ENCODE peak calls at places on chromosomes 13 and 19, in four cellular contexts. O is ascending aorta, B is uterus, Q is thoracic aorta. W is an unnamed sample.

GRCh38 chr19:14166448-14166847 is 30.1 kb upstream of the ASF1B start:
- DNase-seq in O (no peak), Q (no peak), B (no peak), W (no peak)

GRCh38 chr13:100051070-100051469 is 37.8 kb upstream of the PCCA start:
- DNase-seq in O (no peak), B (no peak), Q (no peak), W (no peak)

GRCh38 chr13:78152415-78152814 is 233.8 kb upstream of the EDNRB start:
- DNase-seq in Q (no peak), O (no peak), B (no peak), W (no peak)

GRCh38 chr13:48210178-48210577 is 22.8 kb upstream of the ITM2B start:
- DNase-seq in O (no peak), B (no peak), Q (no peak), W (no peak)

GRCh38 chr19:18000981-18001836 is 6.8 kb upstream of the ARRDC2 start:
- DNase-seq in Q (peak), O (peak), B (peak), W (no peak)

GRCh38 chr19:3253270-3253669 is 28.8 kb downstream of the CELF5 start:
- DNase-seq in O (no peak), Q (no peak), B (no peak), W (no peak)

GRCh38 chr19:2555422-2556220 is 79.7 kb downstream of the GADD45B start:
- DNase-seq in Q (no peak), B (no peak), O (no peak), W (no peak)

GRCh38 chr19:17778621-17779280 is 16.2 kb upstream of the B3GNT3 start:
- DNase-seq in O (no peak), Q (no peak), B (no peak), W (no peak)

GRCh38 chr13:57640582-57640981 is 9.0 kb downstream of the PCDH17 start:
- DNase-seq in O (no peak), B (no peak), Q (no peak), W (peak)

GRCh38 chr13:44263920-44264610 is 109.6 kb upstream of the SERP2 start:
- DNase-seq in B (peak), O (no peak), Q (no peak), W (no peak)

GRCh38 chr13:44257806-44258205 is 115.8 kb upstream of the SERP2 start:
- DNase-seq in Q (no peak), O (no peak), B (no peak), W (no peak)

DNA sequence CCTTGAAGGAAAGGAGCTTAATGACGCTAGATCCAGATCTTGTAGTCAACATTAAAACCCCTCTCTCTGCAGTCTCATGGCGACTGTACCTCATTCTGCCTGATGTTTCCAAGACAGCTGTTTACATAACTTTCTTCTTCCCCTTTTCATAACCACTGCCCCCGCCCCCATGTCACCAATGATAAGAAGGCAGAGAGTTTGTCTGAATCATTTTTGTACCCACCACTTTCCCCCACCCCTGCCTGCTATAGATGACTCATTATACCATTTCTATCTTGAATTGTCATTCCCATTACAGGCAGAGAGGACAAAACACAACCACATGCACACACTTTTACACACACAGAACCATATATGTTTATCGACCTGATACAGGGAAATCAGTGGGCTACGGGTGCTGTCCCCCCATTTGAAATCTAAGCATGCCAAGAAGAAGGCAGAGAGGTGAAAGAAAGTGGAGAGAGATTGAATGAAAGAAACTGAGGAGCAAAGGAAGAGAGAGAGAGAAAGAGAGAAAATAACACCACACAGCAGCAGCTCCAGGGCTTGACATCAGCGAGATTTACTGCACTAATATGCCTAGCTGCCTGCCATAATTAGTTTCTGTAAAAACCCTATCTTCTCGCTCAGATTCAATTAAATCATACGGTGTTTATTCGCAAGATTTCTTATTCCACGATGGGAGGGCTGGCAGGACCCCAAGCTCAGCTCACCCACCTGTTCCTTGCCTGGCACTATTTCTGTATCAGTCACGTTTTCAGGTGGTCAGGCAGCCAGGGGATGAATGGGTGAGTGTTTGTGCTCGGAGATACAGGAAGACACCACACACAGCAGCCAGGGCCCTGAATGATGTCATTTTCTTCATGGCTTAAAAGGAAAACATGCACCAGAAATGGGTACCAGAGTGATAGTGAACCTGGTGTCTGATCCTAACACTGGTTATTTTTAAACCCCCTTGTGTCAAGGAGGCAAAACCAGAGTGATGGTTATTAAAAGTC is 114.3 kb upstream of the SERP2 start:
- DNase-seq in B (no peak), Q (peak), O (peak), W (no peak)
- H3K4me3 ChIP-seq in B (no peak), Q (no peak), O (no peak), W (no peak)

GRCh38 chr13:37138169-37138568 is 32.7 kb upstream of the CSNK1A1L start:
- DNase-seq in Q (no peak), B (no peak), O (no peak), W (no peak)
- TF ChIP-seq CTCF in Q (no peak), B (no peak), O (no peak), W (peak)

DNA sequence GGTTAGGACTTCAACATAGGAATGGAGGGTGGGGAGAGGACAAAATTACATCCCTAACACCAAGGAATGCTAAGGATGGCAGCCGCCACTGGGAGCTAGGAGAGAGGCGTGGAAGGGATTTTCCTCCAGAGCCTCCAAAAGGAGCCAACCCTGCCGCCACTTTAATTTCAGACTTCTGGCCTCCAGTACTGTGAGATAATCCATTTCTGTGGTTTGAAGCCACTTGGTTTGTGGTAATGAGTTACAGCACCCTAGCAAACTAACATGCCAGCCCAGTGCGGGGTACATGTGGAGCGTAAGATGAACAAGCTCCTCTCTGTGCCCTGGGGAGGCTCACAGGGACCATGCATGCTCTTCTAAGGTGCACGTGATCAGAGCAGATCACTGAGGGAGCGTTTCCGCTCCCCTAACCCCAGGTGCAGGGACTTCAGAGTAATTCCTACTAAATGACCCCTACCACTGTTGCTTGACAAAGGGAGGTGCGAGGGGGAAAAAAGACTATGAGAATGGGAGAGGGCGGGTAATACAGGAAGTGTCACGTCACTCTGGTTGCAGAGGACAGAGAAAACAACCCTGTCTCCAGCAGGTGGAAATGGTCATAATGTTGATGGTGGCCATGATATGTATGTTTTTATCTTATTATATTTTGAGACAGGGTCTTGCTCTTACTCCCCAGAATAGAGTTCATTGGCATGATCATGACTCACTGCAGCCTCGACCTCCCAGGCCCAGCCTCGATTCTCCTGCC is 12.0 kb downstream of the FPR1 start:
- DNase-seq in Q (no peak), O (no peak), B (no peak), W (no peak)
- H3K4me3 ChIP-seq in Q (no peak), O (no peak), B (no peak), W (no peak)

GRCh38 chr19:49683814-49684250 is 5.6 kb upstream of the ADM5 start:
- DNase-seq in Q (no peak), B (no peak), O (no peak), W (no peak)
- TF ChIP-seq CTCF in Q (no peak), B (no peak), O (no peak), W (no peak)

GRCh38 chr13:21297452-21297851 is 121.0 kb downstream of the MRPL57 start:
- DNase-seq in O (no peak), Q (no peak), B (no peak), W (no peak)
- H3K4me3 ChIP-seq in O (peak), Q (peak), B (peak), W (peak)